ENCODE peak calls at places on chromosomes 16 and 17, in eight cellular contexts. K, Y, L, J, B, W, G and F are unnamed samples.

GRCh38 chr16:62872339-62872738 is 836.1 kb upstream of the CDH8 start:
- DNase-seq in L (no peak), J (no peak), W (no peak), K (no peak), B (no peak), Y (no peak), G (no peak), F (no peak)

GRCh38 chr17:60390881-60391418 is 983 bp downstream of the USP32 start:
- DNase-seq in J (peak), L (no peak), K (peak), G (no peak), Y (no peak), B (peak), W (peak), F (peak)

GRCh38 chr16:15494231-15494630 is 59.8 kb downstream of the BMERB1 start:
- DNase-seq in B (peak), K (no peak), W (no peak), G (no peak), J (no peak), Y (no peak), L (no peak), F (no peak)

GRCh38 chr17:57601328-57601727 is 143.8 kb downstream of the CCDC182 start:
- DNase-seq in K (peak), J (no peak), Y (no peak), B (no peak), L (peak), W (peak), G (no peak), F (peak)

GRCh38 chr17:8835106-8835505 is 32.4 kb downstream of the PIK3R6 start:
- DNase-seq in W (no peak), J (no peak), B (no peak), K (no peak), Y (no peak), G (no peak), L (no peak), F (no peak)

GRCh38 chr17:3007651-3008121 is 55.7 kb downstream of the OR1D5 start:
- DNase-seq in W (no peak), Y (no peak), L (no peak), B (no peak), G (no peak), K (no peak), J (no peak), F (no peak)

GRCh38 chr17:83160443-83161297 is 81.3 kb downstream of the METRNL start:
- DNase-seq in K (no peak), B (no peak), J (no peak), Y (no peak), G (no peak), L (peak), W (no peak), F (peak)

GRCh38 chr16:8885674-8886592 is 3.8 kb downstream of the LITAFD start:
- DNase-seq in J (no peak), G (no peak), W (no peak), B (peak), K (peak), Y (no peak), L (no peak), F (no peak)

DNA sequence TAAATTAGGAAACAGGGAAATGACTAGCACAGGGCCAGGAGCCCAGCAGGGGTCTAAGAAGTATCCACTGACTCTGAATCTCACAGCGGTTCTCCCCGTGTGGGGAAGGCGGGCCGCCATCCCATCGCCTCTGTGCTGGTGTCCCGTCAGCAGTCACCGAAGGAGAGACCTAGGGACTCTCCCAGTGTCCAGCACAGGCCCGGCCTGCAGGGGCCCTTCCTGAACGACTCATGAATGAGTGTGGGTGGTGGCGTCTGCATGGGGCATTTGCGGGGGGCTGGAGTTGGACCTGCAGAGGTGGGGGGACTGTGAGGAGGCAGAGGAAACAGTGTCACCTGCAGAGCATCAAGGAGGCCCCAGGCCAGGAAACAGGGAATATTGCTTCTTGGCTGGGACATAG is 10.4 kb downstream of the KCNG4 start:
- DNase-seq in B (no peak), W (no peak), G (no peak), K (no peak), L (peak), J (no peak), Y (no peak), F (no peak)
- TF ChIP-seq CTCF in B (no peak), W (no peak), G (no peak), K (no peak), L (no peak), J (no peak), Y (no peak), F (no peak)

GRCh38 chr17:39665642-39666221 is 583 bp downstream of the TCAP start:
- DNase-seq in G (no peak), K (no peak), L (peak), Y (no peak), B (no peak), J (no peak), W (no peak), F (no peak)
- TF ChIP-seq CTCF in G (peak), K (no peak), L (no peak), Y (peak), B (no peak), J (no peak), W (no peak), F (no peak)

GRCh38 chr17:17985153-17985552 is 12.5 kb downstream of the DRC3 start:
- DNase-seq in J (no peak), Y (no peak), B (no peak), K (no peak), W (no peak), L (no peak), G (no peak), F (no peak)
- TF ChIP-seq CTCF in J (no peak), Y (no peak), B (no peak), K (no peak), W (no peak), L (no peak), G (no peak), F (no peak)

GRCh38 chr16:3739636-3740035 is 22.3 kb upstream of the TRAP1 start:
- DNase-seq in W (no peak), Y (no peak), B (no peak), L (no peak), K (no peak), G (no peak), J (no peak), F (no peak)

GRCh38 chr16:3738128-3738527 is 20.8 kb upstream of the TRAP1 start:
- DNase-seq in L (no peak), K (peak), G (no peak), W (no peak), B (no peak), J (no peak), Y (no peak), F (no peak)

GRCh38 chr16:3737181-3737580 is 19.9 kb upstream of the TRAP1 start:
- DNase-seq in G (no peak), B (no peak), L (no peak), J (no peak), Y (no peak), K (peak), W (no peak), F (no peak)

GRCh38 chr16:3740186-3740585 is 22.9 kb upstream of the TRAP1 start:
- DNase-seq in G (no peak), W (no peak), B (no peak), Y (no peak), K (peak), J (no peak), L (no peak), F (no peak)

GRCh38 chr16:3738541-3738940 is 21.2 kb upstream of the TRAP1 start:
- DNase-seq in B (no peak), J (no peak), L (no peak), Y (no peak), G (no peak), W (no peak), K (peak), F (no peak)
- TF ChIP-seq CTCF in B (no peak), J (no peak), L (no peak), Y (no peak), G (no peak), W (no peak), K (no peak), F (no peak)

DNA sequence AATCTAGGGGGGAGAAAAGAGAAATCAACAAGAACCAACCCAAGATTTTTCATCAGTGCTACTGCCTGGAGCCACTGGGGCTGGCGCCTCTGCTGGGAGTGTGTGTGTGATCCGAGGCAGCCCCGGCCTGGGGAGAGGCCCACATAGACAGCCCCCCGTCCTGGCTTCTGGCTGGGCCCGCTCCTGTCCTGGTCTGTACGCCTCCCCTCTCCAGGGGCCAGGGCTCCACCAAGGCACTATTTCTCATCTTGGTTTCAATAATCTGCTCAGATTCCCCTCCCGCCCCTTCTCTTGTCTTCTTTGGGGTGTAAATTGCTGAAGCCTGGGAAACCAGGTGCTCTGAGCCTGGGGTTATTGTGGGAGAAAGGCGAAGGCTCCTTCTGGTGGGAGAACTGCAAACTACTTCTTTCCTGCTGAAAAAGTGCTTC is 7.8 kb downstream of the BAHCC1 start:
- DNase-seq in B (peak), Y (no peak), G (no peak), J (no peak), W (no peak), L (peak), K (no peak), F (no peak)
- TF ChIP-seq CTCF in B (no peak), Y (peak), G (peak), J (no peak), W (no peak), L (no peak), K (no peak), F (no peak)

DNA sequence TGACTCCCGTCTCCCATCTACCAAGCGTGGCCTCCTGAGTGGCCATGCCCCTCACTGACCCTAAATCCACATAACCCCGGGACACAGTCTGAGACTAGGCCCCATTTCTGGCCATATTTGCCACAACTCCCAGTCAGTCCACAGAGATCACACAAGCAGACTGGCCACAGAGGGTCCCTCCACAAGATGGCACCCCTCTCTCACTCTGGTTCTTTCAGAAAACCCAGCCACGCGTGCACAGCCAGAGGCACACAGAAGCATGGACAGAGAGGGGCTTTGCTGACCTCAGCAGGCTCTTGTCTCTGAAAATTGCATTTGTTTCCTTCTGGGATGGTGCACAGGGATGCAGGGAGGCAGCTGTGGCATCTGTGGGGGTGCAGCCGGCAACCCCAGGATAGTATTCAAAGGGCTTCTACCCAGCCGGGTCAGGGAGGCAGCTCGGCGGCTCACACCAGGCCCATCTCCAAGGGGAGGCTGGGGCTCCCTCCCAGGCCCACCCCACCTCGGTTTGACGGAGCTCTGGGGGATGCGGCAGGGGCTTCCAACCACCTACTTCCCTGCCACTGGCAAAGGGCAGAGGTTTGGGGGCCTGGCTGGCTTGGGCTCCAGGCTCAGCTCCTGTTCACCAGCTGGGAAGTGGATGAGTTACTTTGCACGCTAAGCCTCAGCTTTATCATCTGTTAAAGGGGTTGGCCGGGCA is 16.8 kb downstream of the DOC2B start:
- DNase-seq in Y (peak), K (peak), G (no peak), W (peak), L (peak), J (no peak), B (peak), F (no peak)
- TF ChIP-seq CTCF in Y (peak), K (peak), G (peak), W (no peak), L (peak), J (no peak), B (peak), F (no peak)

DNA sequence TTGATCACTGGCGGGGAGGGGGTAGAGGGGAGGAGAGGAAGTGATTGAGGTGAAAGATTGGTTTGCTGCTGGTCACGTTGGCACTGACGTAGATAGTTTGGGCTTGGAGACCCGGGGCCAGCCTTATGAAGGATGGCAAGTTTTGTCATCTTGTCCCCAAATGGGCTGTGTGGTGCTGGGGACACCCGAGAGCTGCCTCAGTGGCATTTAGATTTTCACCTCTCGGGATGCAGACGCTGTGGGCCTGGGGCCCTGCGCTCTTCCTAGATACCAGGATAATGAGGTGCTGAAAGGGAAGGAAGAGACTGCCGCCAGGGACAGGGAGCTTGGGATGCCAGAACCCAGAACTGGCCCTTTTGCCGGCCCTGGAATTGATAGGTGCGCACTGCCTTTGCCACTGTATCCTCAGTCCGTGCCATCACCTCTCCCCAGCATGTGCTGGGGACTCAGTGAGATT is 1.4 kb upstream of the SOCS3 start:
- DNase-seq in G (no peak), L (no peak), J (no peak), W (no peak), B (no peak), K (no peak), Y (no peak), F (no peak)
- TF ChIP-seq CTCF in G (no peak), L (no peak), J (no peak), W (no peak), B (no peak), K (no peak), Y (no peak), F (no peak)

GRCh38 chr17:27457731-27458523 is 1.7 kb downstream of the KSR1 start:
- DNase-seq in J (peak), K (no peak), Y (no peak), L (no peak), G (no peak), B (peak), W (no peak), F (no peak)
- TF ChIP-seq CTCF in J (no peak), K (no peak), Y (no peak), L (no peak), G (no peak), B (no peak), W (no peak), F (no peak)